ENCODE peak calls at places on chromosomes 2 and 18, in nine cellular contexts. U, T, W, A, H, G, K, X and E are unnamed samples.

GRCh38 chr2:150487537-150488429 is at the start of gene RND3:
- DNase-seq in K (peak), G (peak), T (peak), W (peak), U (peak), H (peak), X (peak), A (peak), E (peak)

GRCh38 chr2:8985561-8986326 is 17.7 kb downstream of the MBOAT2 start:
- DNase-seq in U (peak), G (no peak), A (no peak), W (no peak), T (no peak), X (no peak), H (peak), K (peak), E (no peak)

GRCh38 chr2:18479901-18480369 is 80.5 kb downstream of the RDH14 start:
- DNase-seq in H (no peak), X (peak), K (peak), T (no peak), A (peak), U (peak), G (no peak), W (no peak), E (peak)

GRCh38 chr2:202555354-202555753 is 79.4 kb upstream of the FAM117B start:
- DNase-seq in X (no peak), G (no peak), K (no peak), H (no peak), T (no peak), W (no peak), A (no peak), U (no peak), E (no peak)

GRCh38 chr18:12657048-12657848 is 659 bp downstream of the SPIRE1 start:
- DNase-seq in K (peak), H (peak), A (peak), X (peak), G (peak), W (peak), T (peak), U (peak), E (no peak)

GRCh38 chr2:201697899-201698298 is 545 bp downstream of the MPP4 start:
- DNase-seq in H (peak), G (no peak), W (no peak), X (no peak), U (peak), A (no peak), T (no peak), K (peak), E (peak)

GRCh38 chr2:10220516-10221391 is 82.0 kb upstream of the HPCAL1 start:
- DNase-seq in A (no peak), X (no peak), G (no peak), K (peak), U (peak), T (no peak), W (no peak), H (peak), E (peak)

GRCh38 chr2:23600336-23600735 is 215.4 kb downstream of the KLHL29 start:
- DNase-seq in X (no peak), H (no peak), A (no peak), G (no peak), U (peak), K (no peak), T (no peak), W (no peak), E (no peak)

GRCh38 chr2:216450346-216450745 is 38.1 kb downstream of the SMARCAL1 start:
- DNase-seq in H (no peak), W (no peak), T (no peak), X (no peak), G (no peak), U (no peak), K (no peak), A (no peak), E (no peak)

GRCh38 chr2:19574788-19575260 is 216.4 kb upstream of the OSR1 start:
- DNase-seq in X (peak), U (peak), T (peak), W (no peak), A (peak), K (peak), G (no peak), H (peak), E (no peak)

GRCh38 chr2:182324665-182325064 is 102.2 kb downstream of the PDE1A start:
- DNase-seq in T (no peak), H (peak), K (peak), G (no peak), U (peak), W (no peak), X (no peak), A (no peak), E (no peak)

GRCh38 chr18:58640891-58641610 is 12.2 kb upstream of the ALPK2 start:
- DNase-seq in T (no peak), K (no peak), X (no peak), U (no peak), G (no peak), H (no peak), A (no peak), W (no peak), E (no peak)

GRCh38 chr2:142596334-142597088 is 281.0 kb upstream of the KYNU start:
- DNase-seq in H (peak), K (no peak), G (no peak), U (no peak), T (no peak), X (no peak), W (no peak), A (no peak), E (no peak)

GRCh38 chr18:63236990-63237389 is 82.6 kb downstream of the BCL2 start:
- DNase-seq in K (no peak), T (no peak), G (no peak), X (peak), H (no peak), W (no peak), A (peak), U (peak), E (no peak)

GRCh38 chr2:145199832-145200231 is 679.9 kb upstream of the ZEB2 start:
- DNase-seq in A (no peak), X (no peak), H (no peak), G (no peak), T (no peak), U (no peak), K (no peak), W (no peak), E (peak)

GRCh38 chr2:144660518-144661316 is 140.8 kb upstream of the ZEB2 start:
- DNase-seq in W (no peak), T (peak), X (no peak), A (no peak), K (no peak), G (no peak), U (peak), H (no peak), E (no peak)

GRCh38 chr2:12549641-12550040 is 167.1 kb upstream of the TRIB2 start:
- DNase-seq in K (peak), G (no peak), A (no peak), H (no peak), W (no peak), T (no peak), X (no peak), U (peak), E (no peak)

GRCh38 chr18:28960146-28960545 is 783.2 kb upstream of the CDH2 start:
- DNase-seq in A (no peak), W (no peak), X (no peak), T (no peak), G (no peak), H (no peak), U (peak), K (peak), E (no peak)

GRCh38 chr2:110854355-110855081 is 122.1 kb downstream of the ACOXL start:
- DNase-seq in U (peak), K (no peak), T (no peak), H (no peak), G (peak), A (no peak), W (no peak), X (no peak), E (no peak)

GRCh38 chr2:110860620-110861019 is 128.2 kb downstream of the ACOXL start:
- DNase-seq in W (no peak), T (no peak), A (no peak), K (no peak), X (no peak), H (no peak), U (no peak), G (no peak), E (no peak)

GRCh38 chr2:110858993-110859770 is 126.8 kb downstream of the ACOXL start:
- DNase-seq in K (no peak), A (no peak), W (no peak), H (no peak), X (no peak), T (peak), G (no peak), U (no peak), E (no peak)

GRCh38 chr2:110861616-110862260 is 129.4 kb downstream of the ACOXL start:
- DNase-seq in X (no peak), A (no peak), W (no peak), U (no peak), H (no peak), T (peak), K (no peak), G (no peak), E (no peak)

DNA sequence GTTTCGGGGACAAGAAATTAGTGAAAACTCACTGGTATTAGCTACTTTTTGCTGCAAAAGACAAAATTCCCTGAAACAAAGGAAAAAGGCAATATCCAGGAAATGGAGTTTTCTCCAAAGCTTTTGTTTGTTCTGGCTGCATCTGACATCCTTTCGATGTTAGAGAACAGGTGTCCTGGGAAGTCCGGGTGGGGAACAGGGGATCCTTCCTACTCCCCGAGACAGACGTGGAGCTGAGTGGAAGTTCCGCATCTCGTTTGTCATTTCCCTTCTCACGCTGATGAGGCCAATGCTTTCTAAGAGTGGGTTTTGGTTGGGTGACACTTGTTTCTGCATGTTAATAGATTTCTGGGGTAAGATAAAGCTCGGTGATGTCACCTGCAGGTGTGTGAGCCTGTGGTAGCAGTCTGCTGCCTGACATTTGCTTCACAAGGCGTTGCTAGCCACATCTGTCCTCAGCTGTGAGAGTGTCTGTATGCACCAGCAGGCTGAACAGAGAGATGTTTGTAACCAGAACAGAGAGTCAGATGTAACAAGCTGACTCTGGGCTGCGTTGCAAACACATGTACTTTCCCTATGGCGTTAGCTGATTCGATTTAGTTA is 125.9 kb downstream of the ACOXL start:
- DNase-seq in X (no peak), A (no peak), G (no peak), U (no peak), T (no peak), H (no peak), W (peak), K (no peak), E (no peak)
- H3K4me3 ChIP-seq in X (no peak), A (no peak), G (no peak), U (no peak), T (no peak), H (no peak), W (no peak), K (no peak), E (no peak)

GRCh38 chr2:184835081-184835728 is 236.9 kb downstream of the ZNF804A start:
- DNase-seq in W (no peak), A (no peak), G (no peak), H (no peak), X (no peak), K (peak), T (no peak), U (no peak), E (no peak)
- TF ChIP-seq CTCF in W (no peak), A (no peak), G (no peak), H (no peak), X (no peak), K (no peak), T (no peak), U (no peak), E (no peak)

GRCh38 chr2:110852051-110852450 is 119.7 kb downstream of the ACOXL start:
- DNase-seq in H (no peak), G (no peak), T (no peak), U (no peak), A (no peak), K (no peak), W (no peak), X (no peak), E (no peak)
- H3K4me3 ChIP-seq in H (no peak), G (no peak), T (no peak), U (no peak), A (no peak), K (no peak), W (no peak), X (no peak), E (no peak)

GRCh38 chr2:238688197-238689153 is 159.4 kb upstream of the TWIST2 start:
- DNase-seq in K (peak), U (peak), A (no peak), W (no peak), X (no peak), T (no peak), H (no peak), G (no peak), E (no peak)

GRCh38 chr2:238686223-238686622 is 161.7 kb upstream of the TWIST2 start:
- DNase-seq in A (no peak), X (no peak), K (no peak), G (no peak), W (no peak), U (no peak), T (no peak), H (no peak), E (no peak)

GRCh38 chr2:238685327-238685709 is 162.6 kb upstream of the TWIST2 start:
- DNase-seq in T (no peak), U (no peak), H (no peak), A (no peak), X (no peak), K (no peak), W (no peak), G (no peak), E (no peak)

GRCh38 chr2:238684362-238685326 is 163.2 kb upstream of the TWIST2 start:
- DNase-seq in U (peak), K (peak), H (peak), X (no peak), W (no peak), A (peak), T (no peak), G (peak), E (peak)

DNA sequence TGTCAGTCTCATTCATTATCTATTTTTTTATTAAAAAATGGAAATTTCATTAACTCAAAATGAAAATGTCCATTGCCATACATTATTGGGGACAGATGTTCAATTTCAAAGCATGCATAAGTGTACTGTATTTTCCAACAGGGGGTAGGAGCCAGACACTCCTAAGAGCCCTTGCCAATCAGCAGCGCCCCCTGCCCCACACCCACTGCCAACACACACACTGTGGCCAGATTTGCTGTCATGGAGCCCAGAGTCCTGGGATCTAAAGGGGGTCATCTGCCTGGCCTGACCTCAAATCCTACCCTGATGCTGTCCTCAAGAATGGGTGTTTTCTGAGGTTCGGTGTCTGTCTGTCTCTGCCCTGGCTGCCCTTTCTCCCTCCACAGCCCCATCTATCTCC is 162.2 kb upstream of the TWIST2 start:
- DNase-seq in A (no peak), U (peak), X (no peak), H (no peak), G (no peak), W (no peak), K (no peak), T (peak), E (no peak)
- TF ChIP-seq CTCF in A (no peak), U (no peak), X (no peak), H (no peak), G (no peak), W (no peak), K (peak), T (peak), E (no peak)

GRCh38 chr2:29072251-29072650 is 2.1 kb downstream of the PCARE start:
- DNase-seq in K (no peak), W (no peak), A (no peak), H (no peak), X (no peak), U (no peak), G (no peak), T (no peak), E (no peak)
- H3K4me3 ChIP-seq in K (no peak), W (no peak), A (no peak), H (no peak), X (no peak), U (no peak), G (no peak), T (no peak), E (no peak)

DNA sequence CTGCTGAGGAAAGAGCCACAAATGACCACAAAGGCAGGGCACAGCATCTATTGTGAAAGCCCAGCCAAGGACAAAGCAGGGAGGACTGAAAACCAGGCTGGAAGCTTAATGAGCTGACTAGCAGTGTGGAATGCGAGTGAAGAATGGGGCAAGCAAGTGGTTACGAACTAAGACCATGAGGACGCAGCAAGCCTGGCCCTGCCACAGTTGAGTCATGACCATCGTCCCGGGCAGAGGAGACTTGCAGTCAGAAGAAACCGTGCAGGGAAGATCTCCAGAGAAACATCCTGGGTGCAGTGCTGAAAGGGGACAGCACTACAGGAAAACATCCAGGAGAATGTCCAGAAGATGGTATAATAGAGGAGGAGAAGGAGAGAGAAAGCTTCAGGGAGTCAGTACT is 120.5 kb upstream of the GYPC start:
- DNase-seq in A (no peak), T (peak), W (no peak), X (no peak), K (no peak), U (no peak), G (no peak), H (no peak), E (no peak)
- TF ChIP-seq CTCF in A (no peak), T (no peak), W (no peak), X (no peak), K (no peak), U (no peak), G (no peak), H (no peak), E (no peak)